ENCODE peak calls at places on chromosomes 3 and 15, in four cellular contexts. I, H, W and R are unnamed samples.

GRCh38 chr3:146517684-146518435 is 26.5 kb downstream of the PLSCR1 start:
- DNase-seq in I (no peak), H (no peak), W (no peak), R (no peak)

GRCh38 chr3:123628996-123629746 is 44.3 kb upstream of the HACD2 start:
- DNase-seq in I (no peak), H (no peak), W (no peak), R (no peak)

GRCh38 chr3:180570238-180570637 is 31.7 kb upstream of the TTC14 start:
- DNase-seq in I (no peak), H (no peak), W (no peak), R (no peak)

GRCh38 chr15:20358066-20358780 is 183.4 kb downstream of the GOLGA6L6 start:
- DNase-seq in I (no peak), H (peak; percentile 15), W (no peak), R (no peak)

GRCh38 chr15:79923068-79923514 is 26.3 kb upstream of the MTHFS start:
- DNase-seq in I (peak; percentile 67), H (peak; percentile 47), W (peak; percentile 81), R (no peak)

GRCh38 chr3:161305095-161305991 is 66.0 kb downstream of the SPTSSB start:
- DNase-seq in I (no peak), H (no peak), W (no peak), R (no peak)

GRCh38 chr3:173770796-173771573 is 373.4 kb downstream of the NLGN1 start:
- DNase-seq in I (no peak), H (no peak), W (no peak), R (no peak)

GRCh38 chr3:49616491-49616941 is 57.6 kb upstream of the APEH start:
- DNase-seq in I (no peak), H (no peak), W (no peak), R (no peak)

GRCh38 chr3:136194409-136195257 is 1.5 kb downstream of the MSL2 start:
- DNase-seq in I (peak; percentile 39), H (peak; percentile 11), W (peak; percentile 52), R (no peak)

GRCh38 chr3:136196401-136197158 is 445 bp upstream of the MSL2 start:
- DNase-seq in I (peak; percentile 98), H (peak; percentile 99), W (peak; percentile 99), R (peak; percentile 92)

GRCh38 chr3:136195258-136196063 is 674 bp downstream of the MSL2 start:
- DNase-seq in I (peak; percentile 78), H (peak; percentile 81), W (peak; percentile 67), R (peak; percentile 59)

GRCh38 chr3:136197159-136197715 is 1.1 kb upstream of the MSL2 start:
- DNase-seq in I (no peak), H (no peak), W (no peak), R (no peak)

GRCh38 chr3:136196064-136196400 is at the start of gene MSL2:
- DNase-seq in I (no peak), H (no peak), W (peak; percentile 79), R (peak; percentile 81)
- TF ChIP-seq POLR2A in I (peak; percentile 51), H (peak; percentile 82), W (peak; percentile 67), R (peak; percentile 79)

DNA sequence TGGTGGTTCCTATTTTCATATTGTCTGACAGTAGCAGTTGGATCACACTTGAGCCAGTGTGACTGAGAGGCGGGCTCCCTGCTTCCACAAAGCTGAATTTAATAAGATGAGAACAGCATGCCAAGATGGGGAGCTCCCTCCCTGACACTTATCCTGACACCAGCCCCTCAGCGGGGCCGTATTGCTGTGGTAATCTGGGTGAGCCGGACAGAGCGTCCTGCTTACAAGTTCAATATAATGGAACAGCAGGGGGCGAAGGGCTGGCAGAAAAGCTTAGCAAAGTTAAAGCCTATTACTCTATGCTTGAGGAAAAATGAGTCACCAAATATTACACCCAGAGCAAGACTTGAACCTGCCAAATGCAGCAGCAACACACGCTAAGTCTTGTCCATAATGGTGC is 163.9 kb upstream of the CMC1 start:
- DNase-seq in I (peak; percentile 11), H (no peak), W (no peak), R (no peak)
- H3K4me3 ChIP-seq in I (no peak overlapping the region), H (no peak overlapping the region), W (no peak overlapping the region), R (no peak overlapping the region)

DNA sequence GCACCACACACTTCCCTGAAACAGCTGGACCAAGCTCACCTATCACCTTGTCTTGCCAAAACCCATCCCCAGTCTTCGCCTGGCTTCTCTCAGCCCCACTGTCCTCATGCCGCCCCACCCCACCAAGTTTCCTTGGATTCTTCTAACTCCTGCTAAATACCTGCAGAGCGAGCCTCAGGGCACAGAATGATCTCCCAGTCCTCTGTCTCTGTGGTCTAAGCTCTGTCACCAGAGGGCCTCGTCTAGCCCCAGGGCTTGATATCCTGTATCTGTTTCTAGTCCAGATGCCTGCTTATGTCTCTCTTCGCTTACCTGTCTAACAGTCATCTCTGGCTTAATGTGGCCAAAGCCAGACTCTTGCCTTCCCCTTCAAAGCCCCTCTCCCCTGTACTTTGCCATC is 9.7 kb downstream of the CCDC12 start:
- DNase-seq in I (no peak), H (no peak), W (no peak), R (no peak)
- H3K4me1 ChIP-seq in I (peaks cover 38% of the 10 kb centered on the region), H (peaks cover 27% of the 10 kb centered on the region), W (peaks cover 28% of the 10 kb centered on the region), R (peaks cover 59% of the 10 kb centered on the region)

DNA sequence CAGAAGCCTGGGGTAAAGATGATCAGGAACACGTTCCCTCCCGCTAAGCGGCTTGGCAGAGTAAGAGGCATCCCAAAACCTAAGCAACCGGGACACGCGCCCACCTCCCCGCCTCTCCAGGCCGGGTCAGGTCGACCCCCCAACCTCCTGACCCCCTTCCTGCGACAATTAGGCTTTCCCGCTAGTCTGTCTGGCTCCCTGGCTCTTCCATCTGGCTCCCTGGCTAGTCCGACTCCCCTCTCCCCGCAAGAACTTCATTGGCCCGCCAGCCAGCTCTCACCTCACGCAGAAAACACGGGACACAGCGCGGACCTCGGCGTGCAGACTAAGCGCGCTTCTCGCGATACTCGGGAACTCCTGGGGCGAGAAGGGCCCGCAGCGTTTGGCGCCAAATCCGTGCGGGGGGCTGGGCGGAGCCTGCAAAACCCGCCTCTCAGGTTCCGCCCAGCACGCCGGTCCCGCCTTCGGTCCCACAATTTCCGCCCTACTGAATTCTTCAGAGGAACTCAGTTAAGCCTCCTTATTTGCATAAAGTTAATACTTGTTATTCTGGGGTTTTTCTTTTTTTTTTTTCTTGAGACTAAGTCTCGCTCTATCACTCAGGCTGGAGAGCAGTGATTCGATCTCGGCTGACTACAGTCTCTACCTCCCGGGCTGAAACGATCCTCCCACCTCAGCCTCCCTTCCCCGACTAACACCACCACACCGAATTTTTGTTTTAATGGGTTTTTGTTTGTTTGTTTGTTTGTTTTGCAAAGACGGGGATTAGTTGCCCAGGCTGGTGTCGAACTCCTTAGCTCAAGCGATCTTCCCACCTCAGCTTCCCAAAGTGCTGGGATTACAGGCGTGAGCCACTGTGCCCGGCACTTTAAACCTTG is at the start of gene TIPIN:
- DNase-seq in I (peak; percentile 96), H (peak; percentile 98), W (peak; percentile 98), R (peak; percentile 80)
- TF ChIP-seq POLR2A in I (peak; percentile 80), H (peak; percentile 44), W (peak; percentile 53), R (peak; percentile 35)

DNA sequence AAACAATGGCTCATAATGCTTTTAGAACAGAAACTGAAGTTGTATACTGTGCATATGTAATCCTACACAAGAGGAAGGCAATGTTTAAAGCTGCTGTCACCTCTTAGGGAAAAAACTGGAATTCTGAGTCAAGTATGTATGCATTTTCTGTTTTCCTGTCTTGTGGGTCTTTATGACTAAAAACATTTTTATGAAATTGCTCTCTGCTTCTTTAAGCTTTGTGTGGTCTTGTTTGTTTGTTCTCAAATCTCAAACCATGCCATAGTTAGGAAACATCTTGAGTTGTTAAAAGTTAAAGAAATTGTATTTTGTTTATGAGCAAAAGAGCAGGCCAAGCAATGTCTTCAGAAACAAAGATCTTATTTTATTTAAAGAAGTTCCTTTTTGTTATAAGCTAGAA is 80.9 kb upstream of the SOX2 start:
- DNase-seq in I (no peak), H (no peak), W (no peak), R (no peak)
- H3K4me3 ChIP-seq in I (no peak overlapping the region), H (no peak overlapping the region), W (no peak overlapping the region), R (no peak overlapping the region)

GRCh38 chr15:69753867-69754266 is 301.2 kb downstream of the RPLP1 start:
- DNase-seq in I (no peak), H (no peak), W (no peak), R (no peak)
- H3K4me1 ChIP-seq in I (no peaks in the 10 kb centered on the region), H (no peaks in the 10 kb centered on the region), W (peaks cover 6% of the 10 kb centered on the region), R (no peaks in the 10 kb centered on the region)

DNA sequence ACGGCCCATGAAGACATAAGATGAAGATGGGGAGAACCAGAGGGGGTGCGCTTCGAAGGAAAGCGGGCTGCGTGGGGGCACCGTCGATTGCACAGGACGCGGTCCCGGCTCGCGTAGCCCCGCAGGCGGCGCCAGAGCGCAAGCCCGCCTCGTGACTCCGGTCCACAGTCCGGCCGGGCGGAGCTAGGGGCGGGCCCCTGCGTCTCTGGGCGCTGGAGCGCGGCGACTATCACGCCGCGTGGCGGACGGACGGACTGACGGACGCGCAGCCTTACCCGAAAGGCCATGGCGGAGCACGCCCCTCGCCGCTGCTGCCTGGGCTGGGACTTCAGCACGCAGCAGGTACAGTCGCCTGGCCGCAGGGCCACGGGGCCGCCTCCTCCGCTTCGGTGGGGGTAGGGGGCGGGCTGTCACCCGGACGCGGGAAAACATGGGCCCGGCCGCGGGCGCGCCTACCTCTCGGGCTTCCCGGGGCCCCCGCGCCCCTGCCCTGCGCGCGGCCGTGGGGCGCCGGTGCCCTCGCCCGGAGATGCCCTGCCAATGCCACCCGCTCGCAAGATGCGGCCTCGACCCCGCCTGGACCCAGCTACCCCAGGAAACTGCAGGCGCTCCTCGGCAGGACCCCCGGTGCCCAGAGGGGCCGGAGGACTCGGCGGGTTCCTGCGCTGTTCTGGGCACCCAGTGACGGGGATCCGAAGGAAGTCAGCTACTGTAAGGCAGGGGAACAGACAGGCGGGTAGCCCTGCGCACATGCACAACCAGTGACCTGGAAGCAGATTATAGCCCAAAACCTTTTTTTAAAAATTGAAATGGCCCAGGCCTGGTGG is at the start of gene XYLB:
- DNase-seq in I (peak; percentile 89), H (peak; percentile 76), W (peak; percentile 90), R (peak; percentile 14)
- TF ChIP-seq POLR2A in I (peak; percentile 51), H (no peak), W (peak; percentile 59), R (no peak)